ENCODE peak calls at places on chromosomes 16 and 17, in eight cellular contexts. V is lower lobe of right lung, N is mesendoderm, C is pancreas, F is sigmoid colon, W is ovary, M is K562, S is lung. U is an unnamed sample.

GRCh38 chr16:79185681-79186080 is 414.9 kb downstream of the MAF start:
- DNase-seq in V (no peak), N (no peak), C (no peak), F (no peak), W (no peak), M (no peak), S (no peak), U (no peak)

GRCh38 chr17:1252203-1252608 is 18.0 kb upstream of the BHLHA9 start:
- DNase-seq in V (no peak), N (peak; percentile 26), C (no peak), F (no peak), W (no peak), M (no peak), S (no peak), U (no peak)

GRCh38 chr17:28760987-28761562 is 17.3 kb downstream of the TRAF4 start:
- DNase-seq in V (peak; percentile 89), N (peak; percentile 82), C (peak; percentile 48), F (peak; percentile 78), W (no peak), M (no peak), S (peak; percentile 84), U (no peak)

GRCh38 chr17:9204623-9205329 is 183.5 kb downstream of the NTN1 start:
- DNase-seq in V (no peak), N (no peak), C (no peak), F (no peak), W (no peak), M (no peak), S (no peak), U (peak; percentile 28)

GRCh38 chr17:13518271-13519000 is 83.3 kb downstream of the HS3ST3A1 start:
- DNase-seq in V (no peak), N (no peak), C (no peak), F (peak; percentile 78), W (no peak), M (no peak), S (no peak), U (no peak)

GRCh38 chr16:49749816-49750215 is 106.1 kb downstream of the ZNF423 start:
- DNase-seq in V (no peak), N (no peak), C (no peak), F (no peak), W (no peak), M (no peak), S (no peak), U (no peak)

GRCh38 chr16:54318941-54319340 is 32.4 kb upstream of the IRX3 start:
- DNase-seq in V (no peak), N (no peak), C (no peak), F (peak; percentile 22), W (no peak), M (no peak), S (no peak), U (no peak)

GRCh38 chr16:84498859-84499620 is 5.4 kb downstream of the MEAK7 start:
- DNase-seq in V (no peak), N (no peak), C (no peak), F (no peak), W (no peak), M (no peak), S (no peak), U (no peak)

GRCh38 chr16:86122681-86123342 is 223.8 kb downstream of the IRF8 start:
- DNase-seq in V (no peak), N (no peak), C (no peak), F (peak; percentile 58), W (no peak), M (no peak), S (no peak), U (no peak)

GRCh38 chr17:29111816-29112499 is 68.2 kb downstream of the MYO18A start:
- DNase-seq in V (peak; percentile 75), N (peak; percentile 63), C (peak; percentile 72), F (peak; percentile 80), W (peak; percentile 78), M (peak; percentile 76), S (peak; percentile 71), U (peak; percentile 66)

DNA sequence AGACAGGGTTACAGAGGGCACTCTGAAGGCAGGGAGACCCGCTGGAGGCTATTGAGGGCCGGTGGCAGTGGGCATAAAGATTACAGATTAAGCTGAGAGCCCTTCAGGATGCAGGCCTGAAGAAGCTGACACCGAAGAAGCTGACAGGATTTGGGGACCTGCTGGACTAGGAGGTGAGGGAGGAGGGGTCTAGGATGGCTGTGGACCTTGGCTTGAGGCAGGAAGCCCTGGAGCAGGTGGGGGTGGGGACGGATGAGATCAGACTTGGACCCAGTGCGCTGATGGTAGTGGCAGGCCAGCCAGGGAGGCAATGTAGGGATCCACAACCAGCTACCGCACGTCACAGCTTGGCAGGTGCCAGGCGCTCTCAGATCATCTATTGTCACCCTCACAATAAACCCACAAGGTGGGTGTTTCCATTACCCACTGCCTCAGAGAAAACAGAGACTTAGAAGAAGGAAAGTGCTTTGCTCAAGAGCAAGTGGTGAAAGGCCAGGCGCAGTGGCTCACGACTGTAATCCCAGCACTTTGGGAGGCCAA is 888 bp upstream of the SAMD14 start:
- DNase-seq in V (no peak), N (peak; percentile 74), C (no peak), F (no peak), W (no peak), M (no peak), S (no peak), U (no peak)
- H3K4me1 ChIP-seq in V (peaks cover 43% of the 10 kb centered on the region), N (peaks cover 10% of the 10 kb centered on the region), C (no peaks in the 10 kb centered on the region), F (peaks cover 39% of the 10 kb centered on the region), W (peaks cover 6% of the 10 kb centered on the region), M (peaks cover 8% of the 10 kb centered on the region), S (peaks cover 7% of the 10 kb centered on the region), U (peaks cover 11% of the 10 kb centered on the region)

DNA sequence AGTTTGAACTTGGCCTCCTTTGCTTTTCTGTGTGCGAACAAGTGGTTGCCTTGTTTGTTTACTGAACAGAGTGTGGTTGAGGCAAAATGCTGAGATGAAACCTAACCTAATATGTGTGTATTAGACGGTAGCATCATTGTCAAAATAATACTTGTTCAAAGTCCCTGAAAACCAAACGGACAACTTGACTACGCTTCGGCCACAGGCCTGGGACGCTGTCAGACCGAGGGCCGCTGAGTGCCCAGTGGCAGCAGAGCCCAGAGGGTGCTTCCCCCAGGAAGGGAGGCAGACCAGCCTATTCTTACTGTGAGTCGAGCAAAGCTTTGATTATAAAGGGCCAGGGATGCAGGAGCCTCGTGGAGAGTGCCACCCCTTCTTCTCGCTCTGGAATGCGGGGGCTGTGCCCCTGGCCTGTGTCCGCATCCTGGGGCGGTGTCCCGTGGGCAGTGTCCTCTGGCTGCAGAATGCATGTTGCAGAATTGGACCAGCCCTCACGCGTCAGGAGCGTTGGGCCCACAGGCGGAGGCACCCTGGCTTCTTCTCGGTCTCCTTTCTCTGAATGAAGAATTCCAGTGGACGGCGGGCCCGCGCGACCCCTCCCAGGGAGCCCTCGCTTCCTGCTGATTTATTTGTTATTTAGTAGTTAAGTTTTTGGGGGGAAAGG is 5.2 kb downstream of the ACSF3 start:
- DNase-seq in V (no peak), N (no peak), C (no peak), F (no peak), W (no peak), M (no peak), S (no peak), U (no peak)
- H3K4me1 ChIP-seq in V (peaks cover 31% of the 10 kb centered on the region), N (no peaks in the 10 kb centered on the region), C (peaks cover 13% of the 10 kb centered on the region), F (peaks cover 18% of the 10 kb centered on the region), W (peaks cover 7% of the 10 kb centered on the region), M (peaks cover 25% of the 10 kb centered on the region), S (peaks cover 17% of the 10 kb centered on the region), U (peaks cover 53% of the 10 kb centered on the region)

DNA sequence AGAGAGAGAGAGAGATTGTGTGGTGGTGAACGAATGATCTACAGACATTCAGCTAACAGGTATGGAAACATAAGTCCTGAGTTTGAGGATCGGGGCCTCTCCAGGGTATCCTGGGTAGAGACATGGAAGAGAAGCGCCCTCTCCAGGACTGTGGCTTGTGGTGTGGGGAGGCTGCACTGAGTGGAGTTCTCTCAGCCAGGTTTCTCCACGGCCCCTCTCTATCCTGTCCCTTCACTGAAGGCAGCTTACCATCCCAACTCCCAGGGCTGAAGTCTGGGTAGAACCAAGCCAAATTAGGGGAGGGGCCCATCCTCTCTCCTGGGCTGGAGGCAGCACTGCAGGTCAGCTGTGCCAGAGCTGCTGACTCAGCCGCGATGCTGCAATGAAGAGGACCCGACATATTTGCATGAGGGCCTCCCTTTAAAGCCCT is 6.2 kb downstream of the C1QL1 start:
- DNase-seq in V (no peak), N (peak; percentile 77), C (no peak), F (peak; percentile 47), W (no peak), M (peak; percentile 46), S (no peak), U (no peak)
- H3K4me1 ChIP-seq in V (peaks cover 18% of the 10 kb centered on the region), N (peaks cover 2% of the 10 kb centered on the region), C (no peaks in the 10 kb centered on the region), F (peaks cover 11% of the 10 kb centered on the region), W (peaks cover 2% of the 10 kb centered on the region), M (no peaks in the 10 kb centered on the region), S (peaks cover 10% of the 10 kb centered on the region), U (no peaks in the 10 kb centered on the region)

GRCh38 chr17:4679652-4680051 is 24.3 kb downstream of the PELP1 start:
- DNase-seq in V (no peak), N (peak; percentile 78), C (no peak), F (no peak), W (no peak), M (no peak), S (no peak), U (no peak)
- H3K4me1 ChIP-seq in V (peaks cover 15% of the 10 kb centered on the region), N (no peaks in the 10 kb centered on the region), C (no peaks in the 10 kb centered on the region), F (no peaks in the 10 kb centered on the region), W (no peaks in the 10 kb centered on the region), M (no peaks in the 10 kb centered on the region), S (peaks cover 3% of the 10 kb centered on the region), U (no peaks in the 10 kb centered on the region)

DNA sequence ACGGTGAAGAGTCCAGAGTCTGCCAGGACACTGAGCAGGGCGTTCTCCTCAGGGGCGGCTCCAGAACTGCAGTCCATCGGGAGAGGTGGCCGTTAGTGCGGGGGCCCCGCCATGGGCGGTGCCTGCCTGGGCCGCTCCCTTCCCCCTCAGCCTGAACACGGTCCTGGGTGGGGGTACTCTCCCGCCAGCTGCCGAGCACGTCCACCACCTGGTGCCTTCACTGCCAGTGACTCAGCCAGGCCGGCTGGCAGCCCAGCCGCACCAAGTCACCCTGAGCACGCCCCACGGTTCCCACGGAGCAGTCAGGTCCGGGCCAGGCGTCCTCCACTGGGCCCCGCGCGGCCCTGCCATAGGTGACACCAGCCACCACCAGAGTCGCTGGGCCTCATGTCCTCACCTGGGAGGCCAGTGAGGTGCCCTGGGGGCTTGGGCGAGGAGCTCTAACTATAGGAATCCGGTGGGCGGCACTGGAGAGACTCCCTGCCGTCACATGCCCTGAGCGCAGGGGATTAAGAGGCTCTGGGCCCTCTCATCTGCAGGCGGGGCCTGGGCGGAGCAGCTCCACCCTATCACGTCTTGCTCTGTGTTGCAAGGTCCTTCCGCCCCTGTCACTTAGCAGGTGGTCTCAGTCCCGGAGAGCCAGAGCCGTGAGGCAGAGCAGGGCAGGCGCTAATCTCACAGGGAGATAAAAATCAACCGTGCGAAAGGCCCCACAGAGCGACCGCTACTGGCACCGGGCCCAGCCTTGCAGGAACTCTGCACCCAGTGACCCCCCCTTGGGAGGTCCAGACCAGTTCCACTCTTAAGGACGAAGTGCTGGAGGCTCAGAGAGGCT is 14.3 kb downstream of the PIEZO1 start:
- DNase-seq in V (peak; percentile 87), N (peak; percentile 92), C (peak; percentile 65), F (peak; percentile 94), W (no peak), M (peak; percentile 98), S (peak; percentile 73), U (no peak)
- H3K4me1 ChIP-seq in V (peaks cover 85% of the 10 kb centered on the region), N (peaks cover 17% of the 10 kb centered on the region), C (peaks cover 6% of the 10 kb centered on the region), F (peaks cover 100% of the 10 kb centered on the region), W (peaks cover 52% of the 10 kb centered on the region), M (peaks cover 75% of the 10 kb centered on the region), S (peaks cover 61% of the 10 kb centered on the region), U (peaks cover 28% of the 10 kb centered on the region)

GRCh38 chr16:57798953-57799618 is 3.2 kb downstream of the KIFC3 start:
- DNase-seq in V (peak; percentile 29), N (no peak), C (no peak), F (no peak), W (no peak), M (peak; percentile 31), S (no peak), U (no peak)
- H3K4me1 ChIP-seq in V (peaks cover 70% of the 10 kb centered on the region), N (peaks cover 41% of the 10 kb centered on the region), C (peaks cover 36% of the 10 kb centered on the region), F (peaks cover 40% of the 10 kb centered on the region), W (peaks cover 8% of the 10 kb centered on the region), M (peaks cover 48% of the 10 kb centered on the region), S (peaks cover 36% of the 10 kb centered on the region), U (no peaks in the 10 kb centered on the region)